ENCODE peak calls at places on chromosomes 6 and 20, in eight cellular contexts. A is stimulated activated CD8-positive, alpha-beta memory T cell treated with anti-CD3 and anti-CD28 coated beads, Interleukin-7, amount 100 ng/mL, for 4 hours; M is stimulated activated CD4-positive, alpha-beta T cell treated with anti-CD3 and anti-CD28 coated beads, Interleukin-12 subunit alpha, Interleukin-12 subunit beta, amount 100 ng/mL, for 4 hours; O is neuronal stem cell; L is T follicular helper cell; K is GM18507; Y is HT1080; P is activated CD4-positive, alpha-beta T cell treated with anti-CD3 and anti-CD28 coated beads for 36 hours. N is an unnamed sample.

GRCh38 chr6:15936503-15936902 is 192.4 kb upstream of the MYLIP start:
- DNase-seq in A (no peak), M (no peak), O (no peak), L (no peak), K (peak), Y (no peak), P (no peak), N (no peak)

GRCh38 chr6:35080821-35081425 is 60.2 kb downstream of the TCP11 start:
- DNase-seq in A (no peak), M (no peak), O (no peak), L (no peak), K (no peak), Y (no peak), P (no peak), N (peak)

GRCh38 chr20:52667358-52667757 is 304.8 kb upstream of the TSHZ2 start:
- DNase-seq in A (no peak), M (no peak), O (no peak), L (no peak), K (no peak), Y (no peak), P (no peak), N (no peak)

GRCh38 chr6:105279463-105279862 is 99.6 kb upstream of the POPDC3 start:
- DNase-seq in A (no peak), M (no peak), O (no peak), L (no peak), K (no peak), Y (no peak), P (no peak), N (no peak)

GRCh38 chr6:56364482-56365313 is 117.3 kb upstream of the COL21A1 start:
- DNase-seq in A (no peak), M (no peak), O (no peak), L (no peak), K (no peak), Y (peak), P (no peak), N (no peak)

GRCh38 chr6:160137989-160138835 is 16.6 kb downstream of the SLC22A1 start:
- DNase-seq in A (peak), M (peak), O (peak), L (peak), K (peak), Y (peak), P (peak), N (peak)

GRCh38 chr6:70819715-70820114 is 137.1 kb downstream of the B3GAT2 start:
- DNase-seq in A (no peak), M (no peak), O (no peak), L (no peak), K (no peak), Y (no peak), P (no peak), N (no peak)

GRCh38 chr6:2102316-2102883 is 143.0 kb downstream of the GMDS start:
- DNase-seq in A (no peak), M (no peak), O (no peak), L (no peak), K (no peak), Y (no peak), P (no peak), N (no peak)

GRCh38 chr20:50196896-50197295 is 6.3 kb downstream of the CEBPB start:
- DNase-seq in A (no peak), M (no peak), O (no peak), L (no peak), K (no peak), Y (no peak), P (no peak), N (no peak)